ENCODE peak calls at places on chromosome 12, in four cellular contexts. W is stomach, H is activated T-helper 1 cell treated with Interleukin-2 at 50 U/mL for 16 hours, Q is ELF-1. R is an unnamed sample.
A peak's percentile ranks its signal among the peaks of the same experiment; 100 is the strongest.

GRCh38 chr12:4216542-4216927 is 57.0 kb upstream of the CCND2 start:
- DNase-seq in W (no peak), H (no peak), Q (no peak), R (no peak)

GRCh38 chr12:120413901-120414695 is 23.8 kb upstream of the COX6A1 start:
- DNase-seq in W (peak; percentile 73), H (no peak), Q (peak; percentile 96), R (no peak)

GRCh38 chr12:131105351-131105735 is 151.6 kb downstream of the ADGRD1 start:
- DNase-seq in W (no peak), H (no peak), Q (no peak), R (no peak)

GRCh38 chr12:86826051-86826450 is 569.9 kb upstream of the MGAT4C start:
- DNase-seq in W (no peak), H (no peak), Q (no peak), R (no peak)

GRCh38 chr12:65891987-65892481 is 67.8 kb downstream of the HMGA2 start:
- DNase-seq in W (peak; percentile 55), H (no peak), Q (no peak), R (no peak)

GRCh38 chr12:128852885-128853284 is 393 bp upstream of the GLT1D1 start:
- DNase-seq in W (no peak), H (no peak), Q (no peak), R (no peak)

GRCh38 chr12:47820631-47821345 is 1.1 kb upstream of the HDAC7 start:
- DNase-seq in W (peak; percentile 72), H (no peak), Q (peak; percentile 93), R (no peak)

GRCh38 chr12:128797119-128798118 is 26.3 kb downstream of the SLC15A4 start:
- DNase-seq in W (no peak), H (no peak), Q (peak; percentile 48), R (no peak)

GRCh38 chr12:109767456-109767855 is 53.8 kb downstream of the FAM222A start:
- DNase-seq in W (no peak), H (no peak), Q (no peak), R (no peak)

GRCh38 chr12:105554223-105554678 is 223.8 kb downstream of the C12orf75 start:
- DNase-seq in W (no peak), H (no peak), Q (peak; percentile 64), R (no peak)

GRCh38 chr12:103854372-103854973 is 13.4 kb upstream of the NT5DC3 start:
- DNase-seq in W (no peak), H (no peak), Q (no peak), R (no peak)

GRCh38 chr12:89453579-89453978 is 71.0 kb downstream of the GALNT4 start:
- DNase-seq in W (no peak), H (no peak), Q (no peak), R (no peak)

GRCh38 chr12:131672941-131673330 is 38.0 kb upstream of the SFSWAP start:
- DNase-seq in W (no peak), H (no peak), Q (no peak), R (no peak)

GRCh38 chr12:65823481-65824313 is 586 bp upstream of the HMGA2 start:
- DNase-seq in W (peak; percentile 70), H (no peak), Q (peak; percentile 78), R (no peak)

GRCh38 chr12:80268924-80269749 is 169.8 kb downstream of the OTOGL start:
- DNase-seq in W (no peak), H (no peak), Q (no peak), R (no peak)

GRCh38 chr12:69779928-69780327 is 41.3 kb downstream of the RAB3IP start:
- DNase-seq in W (no peak), H (no peak), Q (peak; percentile 71), R (no peak)

GRCh38 chr12:50845021-50845647 is 2.4 kb downstream of the TMPRSS12 start:
- DNase-seq in W (no peak), H (no peak), Q (no peak), R (no peak)

GRCh38 chr12:98208846-98209245 is 306.5 kb upstream of the TMPO start:
- DNase-seq in W (no peak), H (no peak), Q (no peak), R (no peak)

GRCh38 chr12:51773145-51773869 is 75.2 kb downstream of the FIGNL2 start:
- DNase-seq in W (no peak), H (no peak), Q (no peak), R (no peak)

GRCh38 chr12:60992087-60992486 is 1268.1 kb upstream of the USP15 start:
- DNase-seq in W (no peak), H (no peak), Q (no peak), R (no peak)

GRCh38 chr12:130983328-130984017 is 29.8 kb downstream of the ADGRD1 start:
- DNase-seq in W (no peak), H (no peak), Q (no peak), R (no peak)

GRCh38 chr12:117192057-117192456 is 1.8 kb upstream of the FBXO21 start:
- DNase-seq in W (peak; percentile 25), H (no peak), Q (peak; percentile 45), R (no peak)

GRCh38 chr12:105523164-105524057 is 192.9 kb downstream of the C12orf75 start:
- DNase-seq in W (no peak), H (no peak), Q (peak; percentile 44), R (no peak)

GRCh38 chr12:92696240-92696639 is 6.5 kb upstream of the PLEKHG7 start:
- DNase-seq in W (no peak), H (no peak), Q (no peak), R (no peak)

GRCh38 chr12:77031745-77032144 is 33.6 kb downstream of the E2F7 start:
- DNase-seq in W (no peak), H (no peak), Q (no peak), R (no peak)

GRCh38 chr12:46832084-46832704 is 6.4 kb upstream of the SLC38A4 start:
- DNase-seq in W (no peak), H (no peak), Q (peak; percentile 11), R (no peak)

GRCh38 chr12:9668141-9669018 is 1.1 kb upstream of the CLEC2D start:
- DNase-seq in W (no peak), H (no peak), Q (no peak), R (no peak)

GRCh38 chr12:92208613-92209121 is 63.0 kb upstream of the BTG1 start:
- DNase-seq in W (no peak), H (no peak), Q (no peak), R (peak; percentile 71)

GRCh38 chr12:96883571-96883970 is 23.5 kb upstream of the NEDD1 start:
- DNase-seq in W (no peak), H (no peak), Q (no peak), R (no peak)

GRCh38 chr12:15684896-15685658 is 104.1 kb downstream of the EPS8 start:
- DNase-seq in W (no peak), H (no peak), Q (no peak), R (no peak)

GRCh38 chr12:69916541-69917270 is 91.7 kb downstream of the MYRFL start:
- DNase-seq in W (no peak), H (no peak), Q (peak; percentile 77), R (no peak)

GRCh38 chr12:52636592-52637258 is 15.3 kb downstream of the KRT2 start:
- DNase-seq in W (no peak), H (no peak), Q (no peak), R (no peak)

GRCh38 chr12:115135800-115136211 is 451.8 kb upstream of the TBX3 start:
- DNase-seq in W (no peak), H (no peak), Q (peak; percentile 34), R (no peak)

GRCh38 chr12:4707306-4707705 is 12.9 kb upstream of the GALNT8 start:
- DNase-seq in W (no peak), H (no peak), Q (no peak), R (no peak)

GRCh38 chr12:34400423-34400881 is 378.2 kb downstream of the ALG10 start:
- DNase-seq in W (peak; percentile 15), H (no peak), Q (no peak), R (no peak)

GRCh38 chr12:68962855-68963455 is 30.0 kb upstream of the CPM start:
- DNase-seq in W (no peak), H (no peak), Q (no peak), R (no peak)

GRCh38 chr12:115267464-115267863 is 583.5 kb upstream of the TBX3 start:
- DNase-seq in W (no peak), H (no peak), Q (no peak), R (no peak)

GRCh38 chr12:96094201-96094600 is 58.8 kb upstream of the LTA4H start:
- DNase-seq in W (peak; percentile 45), H (no peak), Q (peak; percentile 91), R (no peak)